ENCODE peak calls at places on chromosomes 2 and 18, in eight cellular contexts. P is lower leg skin; H is CD8-positive, alpha-beta memory T cell; G is bronchial epithelial cell; E is neural progenitor cell; C is colonic mucosa; U is sigmoid colon; V is H7. T is an unnamed sample.

GRCh38 chr2:57701391-57701791 is 345.2 kb upstream of the VRK2 start:
- DNase-seq in H (no peak), G (no peak), V (no peak), C (no peak), E (peak), P (no peak), U (no peak), T (no peak)

GRCh38 chr2:103484906-103485305 is 723.1 kb downstream of the TMEM182 start:
- DNase-seq in U (no peak), P (no peak), E (no peak), C (no peak), H (no peak), G (no peak), V (no peak), T (no peak)

GRCh38 chr2:84286878-84287277 is 172.2 kb downstream of the SUCLG1 start:
- DNase-seq in P (no peak), G (no peak), U (no peak), E (no peak), H (no peak), C (no peak), V (no peak), T (no peak)

GRCh38 chr2:63494100-63494499 is 94.2 kb downstream of the WDPCP start:
- DNase-seq in G (no peak), P (no peak), C (no peak), V (no peak), E (no peak), H (no peak), U (no peak), T (no peak)

GRCh38 chr2:234191819-234192407 is 141.4 kb downstream of the SPP2 start:
- DNase-seq in P (no peak), V (no peak), E (peak), U (no peak), C (no peak), G (peak), H (no peak), T (no peak)

GRCh38 chr2:112814278-112814677 is 22.3 kb downstream of the IL1B start:
- DNase-seq in P (no peak), E (peak), H (no peak), G (peak), V (peak), C (no peak), U (no peak), T (no peak)

GRCh38 chr2:197369228-197369945 is 58.8 kb upstream of the ANKRD44 start:
- DNase-seq in E (no peak), U (no peak), V (no peak), C (no peak), H (no peak), P (no peak), G (no peak), T (no peak)

GRCh38 chr2:151927501-151928221 is 99.4 kb upstream of the ARL5A start:
- DNase-seq in G (peak), V (no peak), P (no peak), E (no peak), C (no peak), U (no peak), H (no peak), T (no peak)

GRCh38 chr2:41579811-41580210 is 468.0 kb upstream of the PKDCC start:
- DNase-seq in C (no peak), G (no peak), H (no peak), V (no peak), U (no peak), E (no peak), P (no peak), T (no peak)

GRCh38 chr2:3219536-3219935 is 158.1 kb downstream of the EIPR1 start:
- DNase-seq in V (no peak), G (no peak), E (no peak), C (no peak), H (no peak), P (no peak), U (no peak), T (no peak)

DNA sequence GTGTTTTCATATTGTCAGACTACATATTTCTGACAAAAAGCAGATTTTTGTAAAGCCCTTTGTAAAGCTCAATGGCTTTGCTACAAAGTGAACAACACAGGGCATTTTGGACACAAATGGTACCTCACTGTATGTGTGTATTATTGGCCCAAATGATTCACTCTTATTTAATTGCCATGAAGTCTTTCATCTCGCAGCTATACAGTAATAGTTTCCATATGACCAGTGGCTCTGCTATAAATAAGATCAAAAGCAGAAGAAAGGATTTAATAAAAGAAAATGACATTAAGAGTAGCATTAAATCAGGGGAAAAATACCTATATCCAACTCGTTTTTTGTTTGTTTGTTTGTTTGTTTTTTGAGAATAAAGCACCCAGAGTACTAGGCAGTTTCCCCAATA is 284.0 kb upstream of the CCDC68 start:
- DNase-seq in G (no peak), U (no peak), H (no peak), C (no peak), V (no peak), P (no peak), E (no peak), T (no peak)
- H3K4me3 ChIP-seq in G (no peak), U (no peak), H (no peak), C (no peak), V (no peak), P (no peak), E (no peak), T (no peak)

DNA sequence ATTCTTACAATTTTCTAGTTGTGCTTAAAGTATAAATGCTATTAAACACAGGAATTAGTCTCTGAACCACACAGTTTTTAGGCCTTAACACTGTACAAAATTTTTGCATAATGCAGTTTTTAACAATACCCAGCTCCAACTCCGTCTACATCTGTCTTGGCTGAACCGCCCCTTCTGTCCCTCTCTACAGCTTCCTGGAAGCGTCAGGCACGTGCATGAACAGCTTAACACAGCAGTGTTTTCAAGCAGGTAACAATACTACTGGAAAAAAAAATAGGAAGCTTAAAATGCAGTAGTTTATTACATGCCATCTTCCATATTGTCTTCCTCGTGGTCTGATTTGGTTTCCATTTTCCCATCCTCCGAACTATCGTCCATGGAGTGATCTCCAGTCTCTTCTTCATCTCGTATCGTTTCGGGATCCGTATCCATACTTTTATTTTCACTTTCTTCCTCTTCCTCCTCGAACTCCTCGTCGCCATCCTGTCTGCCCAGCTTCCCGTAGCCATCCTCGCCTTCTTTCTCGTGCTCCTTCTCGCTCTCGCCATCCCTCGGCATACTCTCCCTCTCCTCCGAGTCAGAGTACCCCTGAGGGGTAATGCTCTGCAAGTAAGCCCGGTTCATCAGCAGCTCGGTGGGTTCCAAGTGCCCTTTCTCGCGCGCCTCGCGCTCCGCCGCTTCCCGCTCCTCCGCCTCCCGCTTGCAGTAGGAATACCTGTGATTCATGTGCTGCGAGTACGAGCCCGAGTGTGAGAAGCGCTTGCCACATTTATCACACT is 130.6 kb downstream of the ZEB2 start:
- DNase-seq in U (no peak), G (peak), H (no peak), P (no peak), V (peak), E (no peak), C (peak), T (no peak)
- H3K4me3 ChIP-seq in U (no peak), G (peak), H (no peak), P (no peak), V (peak), E (no peak), C (peak), T (no peak)

DNA sequence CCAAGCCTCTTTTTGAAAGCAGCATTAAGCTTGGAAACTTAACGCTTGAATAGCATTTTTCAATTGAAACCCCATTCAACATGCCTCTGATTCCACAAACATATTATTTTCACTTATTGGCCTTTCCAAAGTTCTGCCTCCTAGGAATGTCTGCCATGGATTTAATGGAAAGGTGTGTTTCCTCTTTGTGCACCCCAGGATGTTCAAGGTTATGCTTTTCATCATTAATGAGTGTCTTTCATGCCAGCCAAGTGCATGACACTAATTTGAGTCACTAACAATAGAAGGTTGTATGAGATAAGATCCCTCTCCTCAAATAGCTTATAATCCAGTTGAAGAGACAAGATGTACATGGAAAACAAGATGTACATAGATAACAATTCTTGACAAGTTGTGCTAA is 84.7 kb downstream of the ALPK2 start:
- DNase-seq in H (no peak), U (no peak), C (no peak), V (no peak), G (peak), E (no peak), P (no peak), T (no peak)
- H3K4me3 ChIP-seq in H (no peak), U (no peak), C (no peak), V (no peak), G (no peak), E (no peak), P (no peak), T (no peak)

DNA sequence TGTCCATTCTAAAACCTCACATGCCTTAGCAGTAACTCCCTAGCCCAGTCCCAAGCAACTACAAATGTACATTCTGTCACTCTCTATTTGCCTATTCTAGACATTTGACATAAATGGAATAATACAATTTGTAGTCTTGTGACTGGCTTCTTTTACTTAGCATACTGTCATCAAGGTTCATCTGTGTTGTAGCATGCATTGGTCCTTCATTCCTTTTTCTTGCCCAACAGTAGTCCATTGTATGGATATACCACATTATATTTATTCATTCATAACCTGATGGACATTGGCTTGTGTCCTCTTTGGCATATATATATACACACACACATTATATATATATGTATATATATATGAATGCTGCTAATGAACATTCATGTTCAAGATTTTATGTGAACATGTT is 2.2 kb upstream of the MFSD2B start:
- DNase-seq in V (no peak), U (no peak), G (no peak), C (no peak), H (no peak), P (no peak), E (no peak), T (no peak)
- H3K4me3 ChIP-seq in V (no peak), U (no peak), G (no peak), C (no peak), H (no peak), P (no peak), E (no peak), T (no peak)

GRCh38 chr2:230765611-230766300 is 53.1 kb downstream of the CAB39 start:
- DNase-seq in G (no peak), E (no peak), H (no peak), U (no peak), V (no peak), P (no peak), C (no peak), T (no peak)
- H3K4me3 ChIP-seq in G (no peak), E (no peak), H (no peak), U (no peak), V (no peak), P (no peak), C (no peak), T (no peak)

DNA sequence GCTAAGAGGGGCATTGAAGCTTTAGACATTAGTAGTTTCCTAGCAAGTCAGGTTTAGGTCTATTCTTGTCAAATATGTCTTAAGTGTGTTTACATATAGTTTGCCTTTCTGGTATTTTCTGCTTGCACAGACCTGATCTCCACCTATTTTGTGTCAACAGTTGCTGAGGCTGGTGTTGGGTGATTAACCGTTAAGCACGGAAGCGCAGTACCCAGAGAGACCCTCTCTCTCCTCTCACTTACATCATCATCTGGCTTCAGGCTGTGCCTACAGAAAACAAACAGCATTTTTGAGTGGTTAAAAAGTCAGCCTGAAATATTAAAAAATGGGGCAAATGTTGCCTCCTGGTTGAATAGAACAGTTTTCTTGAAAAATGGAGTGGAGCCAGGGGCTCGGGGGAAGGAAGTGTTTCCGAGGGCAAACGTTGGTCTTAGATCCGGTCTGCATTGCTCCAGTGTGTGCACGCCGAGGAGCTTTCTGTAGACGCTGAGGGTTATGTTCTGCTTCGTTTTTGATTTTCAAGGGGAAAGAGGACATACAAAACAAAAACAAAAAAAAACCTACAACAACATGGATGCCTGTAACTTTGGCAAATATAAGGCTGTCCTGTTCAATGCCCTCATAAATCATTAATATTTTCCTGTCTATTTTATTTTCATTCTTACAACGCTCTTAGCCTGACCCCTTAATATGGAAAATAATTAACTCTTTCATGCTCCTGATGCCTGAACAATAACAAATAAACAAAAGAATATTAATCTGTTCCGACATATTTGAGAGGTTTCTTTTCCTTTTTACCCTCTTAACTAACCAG is 120.8 kb downstream of the MEIS1 start:
- DNase-seq in V (no peak), G (peak), H (no peak), C (no peak), P (no peak), U (no peak), E (no peak), T (no peak)
- H3K4me3 ChIP-seq in V (no peak), G (peak), H (no peak), C (no peak), P (no peak), U (no peak), E (no peak), T (peak)

GRCh38 chr18:50138181-50139064 is 56.5 kb downstream of the MYO5B start:
- DNase-seq in V (no peak), P (no peak), U (no peak), E (no peak), G (no peak), H (no peak), C (no peak), T (no peak)

GRCh38 chr18:50131591-50131990 is 63.4 kb downstream of the MYO5B start:
- DNase-seq in E (no peak), G (peak), U (no peak), C (no peak), V (no peak), P (no peak), H (no peak), T (no peak)

GRCh38 chr18:50133526-50133925 is 61.4 kb downstream of the MYO5B start:
- DNase-seq in E (no peak), H (no peak), G (no peak), V (peak), U (no peak), C (no peak), P (no peak), T (no peak)

GRCh38 chr18:50135903-50136302 is 59.0 kb downstream of the MYO5B start:
- DNase-seq in C (no peak), G (no peak), H (no peak), P (no peak), U (no peak), E (no peak), V (no peak), T (no peak)
- H3K4me3 ChIP-seq in C (no peak), G (no peak), H (no peak), P (no peak), U (no peak), E (no peak), V (no peak), T (no peak)

T was measured in spleen.